ENCODE peak calls at places on chromosomes 2 and 18, in ten cellular contexts. E is HFFc6; P is lower lobe of right lung; Y is brain microvascular endothelial cell; R is endothelial cell; S is hypothalamus; G is NCI-H2029; J is transverse colon; Z is stimulated activated CD4-positive, alpha-beta T cell treated with anti-CD3 and anti-CD28 coated beads, TNF-alpha, amount 100 ng/mL, for 1 hour; C is central memory CD4-positive, alpha-beta T cell. H is an unnamed sample.
A peak's percentile ranks its signal among the peaks of the same experiment; 100 is the strongest.

GRCh38 chr18:45619062-45619825 is 4.0 kb downstream of the SLC14A2 start:
- DNase-seq in E (no peak), P (no peak), Y (no peak), R (no peak), S (no peak), G (no peak), J (peak; percentile 16), Z (no peak), C (no peak), H (no peak)

GRCh38 chr2:207819839-207820784 is 50.4 kb upstream of the FZD5 start:
- DNase-seq in E (no peak), P (no peak), Y (no peak), R (no peak), S (no peak), G (no peak), J (peak; percentile 89), Z (no peak), C (no peak), H (peak; percentile 86)

GRCh38 chr18:36809590-36810381 is 19.0 kb downstream of the TPGS2 start:
- DNase-seq in E (peak; percentile 78), P (no peak), Y (peak; percentile 33), R (peak; percentile 14), S (no peak), G (peak; percentile 30), J (peak; percentile 14), Z (no peak), C (peak; percentile 51), H (peak; percentile 86)

GRCh38 chr2:19898592-19899329 is 3.0 kb downstream of the TTC32 start:
- DNase-seq in E (no peak), P (no peak), Y (no peak), R (no peak), S (no peak), G (no peak), J (no peak), Z (no peak), C (no peak), H (no peak)

GRCh38 chr2:55519908-55520885 is 679 bp downstream of the CFAP36 start:
- DNase-seq in E (no peak), P (no peak), Y (peak; percentile 12), R (no peak), S (no peak), G (peak; percentile 15), J (peak; percentile 24), Z (no peak), C (peak; percentile 3), H (peak; percentile 76)

GRCh38 chr2:225889452-225889851 is 489.9 kb downstream of the NYAP2 start:
- DNase-seq in E (peak; percentile 88), P (no peak), Y (peak; percentile 61), R (peak; percentile 9), S (no peak), G (peak; percentile 2), J (no peak), Z (no peak), C (peak; percentile 4), H (peak; percentile 60)

GRCh38 chr2:205540066-205540465 is 142.2 kb upstream of the NRP2 start:
- DNase-seq in E (no peak), P (no peak), Y (no peak), R (no peak), S (no peak), G (no peak), J (no peak), Z (no peak), C (no peak), H (no peak)

GRCh38 chr2:159438720-159439353 is 152.3 kb upstream of the WDSUB1 start:
- DNase-seq in E (no peak), P (no peak), Y (no peak), R (no peak), S (no peak), G (no peak), J (no peak), Z (no peak), C (no peak), H (no peak)

GRCh38 chr2:177753682-177754475 is 318.7 kb downstream of the PDE11A start:
- DNase-seq in E (peak; percentile 91), P (peak; percentile 62), Y (peak; percentile 85), R (peak; percentile 28), S (peak; percentile 17), G (peak; percentile 79), J (peak; percentile 43), Z (no peak), C (peak; percentile 38), H (peak; percentile 99)

GRCh38 chr2:226658555-226658954 is 141.1 kb downstream of the IRS1 start:
- DNase-seq in E (no peak), P (no peak), Y (no peak), R (no peak), S (no peak), G (no peak), J (no peak), Z (no peak), C (no peak), H (peak; percentile 3)

GRCh38 chr18:4524096-4524495 is 69.0 kb upstream of the DLGAP1 start:
- DNase-seq in E (no peak), P (no peak), Y (no peak), R (no peak), S (no peak), G (no peak), J (no peak), Z (no peak), C (no peak), H (no peak)

GRCh38 chr2:15733867-15734765 is 142.4 kb downstream of the DDX1 start:
- DNase-seq in E (peak; percentile 9), P (no peak), Y (peak; percentile 18), R (no peak), S (no peak), G (no peak), J (no peak), Z (no peak), C (no peak), H (peak; percentile 53)

GRCh38 chr2:76478636-76479035 is 767.9 kb upstream of the GCFC2 start:
- DNase-seq in E (no peak), P (no peak), Y (no peak), R (no peak), S (no peak), G (peak; percentile 43), J (no peak), Z (no peak), C (no peak), H (peak; percentile 8)

GRCh38 chr2:66437601-66438497 is 2.9 kb downstream of the MEIS1 start:
- DNase-seq in E (no peak), P (no peak), Y (no peak), R (peak; percentile 31), S (no peak), G (no peak), J (no peak), Z (no peak), C (no peak), H (no peak)

GRCh38 chr18:39842042-39842791 is 2112.8 kb upstream of the PIK3C3 start:
- DNase-seq in E (no peak), P (no peak), Y (no peak), R (no peak), S (no peak), G (no peak), J (no peak), Z (no peak), C (no peak), H (no peak)

GRCh38 chr2:216362730-216363129 is 9.6 kb downstream of the MARCHF4 start:
- DNase-seq in E (peak; percentile 41), P (no peak), Y (peak; percentile 65), R (no peak), S (no peak), G (no peak), J (no peak), Z (no peak), C (no peak), H (no peak)

H was measured in DMS53.